ENCODE peak calls at places on chromosomes 3 and 15, in five cellular contexts. W is HepG2, O is SK-N-SH, J is H1, F is GM12878. V is an unnamed sample.
A peak's percentile ranks its signal among the peaks of the same experiment; 100 is the strongest.

GRCh38 chr3:148030975-148031374 is 621.8 kb downstream of the ZIC1 start:
- DNase-seq in W (no peak), O (no peak), J (no peak), F (no peak), V (no peak)

GRCh38 chr3:129224984-129225393 is 24.4 kb upstream of the COPG1 start:
- DNase-seq in W (peak; percentile 92), O (peak; percentile 73), J (no peak), F (no peak), V (no peak)

GRCh38 chr15:59918994-59919951 is 84.8 kb upstream of the FOXB1 start:
- DNase-seq in W (no peak), O (no peak), J (no peak), F (peak; percentile 57), V (no peak)

GRCh38 chr3:12049675-12050074 is 45.5 kb downstream of the SYN2 start:
- DNase-seq in W (no peak), O (no peak), J (no peak), F (no peak), V (no peak)

GRCh38 chr3:155370198-155370597 is 76.7 kb upstream of the STRIT1 start:
- DNase-seq in W (no peak), O (no peak), J (no peak), F (no peak), V (no peak)

GRCh38 chr15:88275804-88276203 is 19.3 kb upstream of the NTRK3 start:
- DNase-seq in W (no peak), O (no peak), J (no peak), F (no peak), V (no peak)

GRCh38 chr15:66850078-66850991 is 148.3 kb downstream of the SMAD6 start:
- DNase-seq in W (no peak), O (peak; percentile 77), J (no peak), F (no peak), V (peak; percentile 34)

GRCh38 chr3:102529452-102529851 is 94.6 kb downstream of the ZPLD1 start:
- DNase-seq in W (no peak), O (peak; percentile 5), J (no peak), F (no peak), V (no peak)

GRCh38 chr3:12409625-12410596 is 74.4 kb upstream of the TSEN2 start:
- DNase-seq in W (peak; percentile 88), O (no peak), J (no peak), F (no peak), V (no peak)

GRCh38 chr3:24296441-24297205 is 198.0 kb downstream of the THRB start:
- DNase-seq in W (no peak), O (no peak), J (no peak), F (no peak), V (no peak)

GRCh38 chr3:160921020-160921635 is 165.1 kb downstream of the PPM1L start:
- DNase-seq in W (peak; percentile 30), O (peak; percentile 58), J (no peak), F (no peak), V (peak; percentile 55)

GRCh38 chr3:48247401-48247807 is 6.5 kb downstream of the ZNF589 start:
- DNase-seq in W (no peak), O (no peak), J (no peak), F (no peak), V (no peak)

GRCh38 chr3:35974872-35975271 is 335.5 kb downstream of the ARPP21 start:
- DNase-seq in W (no peak), O (no peak), J (no peak), F (no peak), V (no peak)

GRCh38 chr3:45313743-45314403 is 74.5 kb upstream of the LARS2 start:
- DNase-seq in W (no peak), O (no peak), J (no peak), F (no peak), V (no peak)

GRCh38 chr3:15506571-15506970 is 14.9 kb downstream of the COLQ start:
- DNase-seq in W (no peak), O (no peak), J (no peak), F (no peak), V (no peak)

GRCh38 chr3:112635674-112636073 is 5.3 kb downstream of the CCDC80 start:
- DNase-seq in W (no peak), O (peak; percentile 58), J (no peak), F (no peak), V (no peak)

GRCh38 chr3:108501538-108501937 is 8.9 kb downstream of the MYH15 start:
- DNase-seq in W (no peak), O (no peak), J (no peak), F (no peak), V (no peak)

GRCh38 chr15:91413142-91413541 is 313.1 kb downstream of the SV2B start:
- DNase-seq in W (no peak), O (peak; percentile 14), J (no peak), F (no peak), V (no peak)

GRCh38 chr3:4351164-4351855 is 48.1 kb downstream of the SETMAR start:
- DNase-seq in W (no peak), O (no peak), J (no peak), F (no peak), V (peak; percentile 60)

GRCh38 chr3:51792206-51792605 is 13.2 kb upstream of the IQCF6 start:
- DNase-seq in W (no peak), O (no peak), J (peak; percentile 48), F (no peak), V (no peak)

GRCh38 chr15:75729304-75730069 is 16.8 kb upstream of the CSPG4 start:
- DNase-seq in W (no peak), O (no peak), J (no peak), F (no peak), V (peak; percentile 2)

GRCh38 chr15:35690089-35690488 is 144.1 kb upstream of the DPH6 start:
- DNase-seq in W (no peak), O (no peak), J (no peak), F (no peak), V (no peak)

GRCh38 chr3:39260957-39261356 is 18.9 kb downstream of the CX3CR1 start:
- DNase-seq in W (peak; percentile 19), O (peak; percentile 29), J (no peak), F (peak; percentile 27), V (peak; percentile 69)

GRCh38 chr3:64462203-64463120 is 225.3 kb downstream of the ADAMTS9 start:
- DNase-seq in W (no peak), O (no peak), J (no peak), F (no peak), V (no peak)

GRCh38 chr3:126245811-126246727 is 65.7 kb upstream of the ALDH1L1 start:
- DNase-seq in W (peak; percentile 48), O (peak; percentile 59), J (peak; percentile 70), F (no peak), V (peak; percentile 51)

GRCh38 chr15:62644874-62645755 is 397.4 kb upstream of the TPM1 start:
- DNase-seq in W (peak; percentile 64), O (no peak), J (no peak), F (no peak), V (no peak)

GRCh38 chr15:38843736-38844590 is 279.3 kb upstream of the RASGRP1 start:
- DNase-seq in W (no peak), O (no peak), J (no peak), F (no peak), V (no peak)

GRCh38 chr3:97961276-97961623 is 11.0 kb downstream of the RIOX2 start:
- DNase-seq in W (no peak), O (no peak), J (no peak), F (no peak), V (no peak)

GRCh38 chr15:75352186-75352585 is 5.3 kb downstream of the NEIL1 start:
- DNase-seq in W (no peak), O (peak; percentile 25), J (no peak), F (no peak), V (no peak)

GRCh38 chr15:52021892-52022540 is 3.0 kb downstream of the MAPK6 start:
- DNase-seq in W (no peak), O (no peak), J (no peak), F (no peak), V (no peak)

GRCh38 chr3:81723732-81724313 is 37.6 kb downstream of the GBE1 start:
- DNase-seq in W (peak; percentile 41), O (no peak), J (no peak), F (no peak), V (peak; percentile 29)

GRCh38 chr3:13494463-13495350 is 14.6 kb downstream of the HDAC11 start:
- DNase-seq in W (no peak), O (peak; percentile 54), J (no peak), F (no peak), V (peak; percentile 63)
- TF ChIP-seq YY1 in W (peak; percentile 9), O (no peak), J (no peak), F (no peak), V (no peak)

GRCh38 chr3:113736548-113737089 is 9.4 kb downstream of the NAA50 start:
- DNase-seq in W (peak; percentile 60), O (peak; percentile 52), J (no peak), F (peak; percentile 44), V (peak; percentile 27)
- TF ChIP-seq USF2 in W (no peak), O (no peak), J (no peak), F (no peak), V (no peak)

DNA sequence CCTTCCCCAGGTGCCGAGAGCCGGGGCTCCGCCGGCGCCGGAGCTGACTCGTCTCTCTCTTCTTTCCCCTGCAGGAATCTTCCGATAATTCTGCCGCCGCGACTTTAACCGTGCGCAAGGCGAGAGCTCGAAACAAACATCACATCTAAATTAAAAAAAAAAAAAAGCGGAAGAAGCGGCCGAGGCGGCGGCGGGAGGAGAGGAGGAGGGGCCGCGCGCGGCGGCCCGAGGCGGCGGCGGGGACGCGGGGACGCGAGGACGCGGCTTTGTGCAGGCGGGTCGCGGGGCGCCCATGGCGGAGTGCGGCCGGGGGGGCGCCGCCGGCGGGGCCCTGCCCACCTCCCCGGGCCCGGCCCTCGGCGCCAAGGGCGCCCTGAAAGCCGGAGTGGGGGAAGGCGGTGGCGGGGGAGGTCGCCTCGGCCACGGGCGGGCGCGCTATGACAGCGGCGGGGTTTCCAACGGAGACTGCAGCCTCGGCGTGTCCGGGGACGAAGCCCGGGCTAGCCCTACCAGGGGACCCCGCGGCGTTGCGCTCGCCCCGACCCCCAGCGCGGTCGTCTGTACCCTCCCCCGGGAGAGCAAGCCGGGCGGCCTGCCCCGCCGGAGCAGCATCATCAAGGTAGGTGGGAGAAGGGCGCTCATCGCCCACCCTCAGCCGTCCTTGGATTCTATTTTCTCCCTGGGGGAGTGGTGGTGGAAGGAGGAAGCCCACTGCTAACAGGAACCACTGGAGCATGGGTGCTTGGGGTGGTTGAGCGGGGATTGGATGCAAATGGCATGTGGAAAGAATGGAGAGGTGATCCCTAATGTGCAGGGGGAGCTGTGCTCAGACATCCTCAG is at the start of gene PLCL2:
- DNase-seq in W (no peak), O (peak; percentile 88), J (peak; percentile 65), F (no peak), V (peak; percentile 58)
- TF ChIP-seq YY1 in W (no peak), O (peak; percentile 5), J (no peak), F (peak; percentile 64), V (no peak)

DNA sequence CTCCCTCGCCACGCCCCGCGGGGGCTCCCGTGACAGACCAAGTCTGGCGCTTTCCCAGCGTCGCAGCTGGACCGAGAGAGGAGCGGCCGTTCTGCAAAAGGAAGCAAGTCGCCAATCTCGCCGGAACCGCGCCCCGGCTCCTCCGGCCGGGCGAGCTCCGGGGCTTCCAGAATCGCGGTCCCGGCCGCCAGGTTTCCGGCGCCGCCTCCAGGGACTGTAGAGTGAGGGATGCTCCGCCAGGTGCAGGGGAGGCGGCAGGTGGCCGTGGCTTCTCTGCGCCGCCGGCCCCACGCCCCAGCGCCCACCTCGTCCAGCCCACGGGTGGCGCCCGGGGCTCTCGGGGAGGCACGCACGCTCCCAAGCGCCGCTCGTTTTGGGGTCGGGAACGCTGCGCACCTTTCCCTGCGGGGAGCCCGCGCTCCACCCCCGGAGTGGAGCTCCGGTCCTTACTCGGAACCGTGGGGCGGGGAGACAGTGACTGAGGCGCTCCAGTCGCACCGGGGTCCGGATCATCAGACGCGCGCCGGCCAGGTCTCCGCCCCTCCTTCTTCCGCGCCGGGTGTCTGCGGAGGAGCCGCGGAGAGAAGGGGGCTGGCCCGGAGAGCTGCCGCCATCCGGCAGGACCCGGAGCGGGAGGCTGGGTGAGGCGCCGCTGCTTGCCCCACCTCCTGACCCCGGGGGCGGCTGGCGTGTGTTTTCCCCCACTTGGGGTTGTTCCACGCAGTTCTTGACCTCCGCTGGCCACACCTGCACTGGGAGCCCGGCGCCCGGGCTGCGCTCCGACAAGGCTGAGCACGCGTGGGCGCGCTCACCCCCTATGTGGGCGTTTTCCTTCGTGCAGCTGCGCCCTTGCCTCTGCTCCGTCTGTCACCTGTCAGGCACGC is at the start of gene MCF2L2:
- DNase-seq in W (no peak), O (peak; percentile 90), J (peak; percentile 84), F (no peak), V (peak; percentile 88)
- TF ChIP-seq USF2 in W (no peak), O (no peak), J (no peak), F (no peak), V (no peak)

V was measured in K562.